ENCODE peak calls at places on chromosome 17, in five cellular contexts. One of them, this sample, is unnamed.

GRCh38 chr17:58324409-58325288 is 3.9 kb downstream of the TSPOAP1 start:
- DNase-seq in activated gamma-delta T cell treated with anti-CD3 and anti-CD28 coated beads, Interleukin-2, amount 50 U/mL, for 16 hours: no peak
- DNase-seq in NCI-H510A treated with DMSO at 0.1 percent for 48 hours: peak; percentile 39
- DNase-seq in stromal cell of bone marrow: no peak
- DNase-seq in Right ventricle myocardium superior: peak; percentile 61
- DNase-seq in this sample: peak; percentile 54

GRCh38 chr17:1486802-1487695 is 5.4 kb downstream of the MYO1C start:
- DNase-seq in activated gamma-delta T cell treated with anti-CD3 and anti-CD28 coated beads, Interleukin-2, amount 50 U/mL, for 16 hours: peak; percentile 58
- DNase-seq in NCI-H510A treated with DMSO at 0.1 percent for 48 hours: no peak
- DNase-seq in Right ventricle myocardium superior: peak; percentile 87
- DNase-seq in stromal cell of bone marrow: peak; percentile 40
- DNase-seq in this sample: peak; percentile 46

GRCh38 chr17:1976000-1976682 is 49.0 kb downstream of the RTN4RL1 start:
- DNase-seq in Right ventricle myocardium superior: no peak
- DNase-seq in activated gamma-delta T cell treated with anti-CD3 and anti-CD28 coated beads, Interleukin-2, amount 50 U/mL, for 16 hours: no peak
- DNase-seq in NCI-H510A treated with DMSO at 0.1 percent for 48 hours: no peak
- DNase-seq in stromal cell of bone marrow: no peak
- DNase-seq in this sample: no peak

GRCh38 chr17:1710807-1711553 is 803 bp upstream of the TLCD2 start:
- DNase-seq in stromal cell of bone marrow: no peak
- DNase-seq in activated gamma-delta T cell treated with anti-CD3 and anti-CD28 coated beads, Interleukin-2, amount 50 U/mL, for 16 hours: no peak
- DNase-seq in NCI-H510A treated with DMSO at 0.1 percent for 48 hours: no peak
- DNase-seq in Right ventricle myocardium superior: peak; percentile 14
- DNase-seq in this sample: no peak

GRCh38 chr17:81180836-81181810 is 15.1 kb upstream of the AATK start:
- DNase-seq in activated gamma-delta T cell treated with anti-CD3 and anti-CD28 coated beads, Interleukin-2, amount 50 U/mL, for 16 hours: no peak
- DNase-seq in Right ventricle myocardium superior: no peak
- DNase-seq in stromal cell of bone marrow: no peak
- DNase-seq in NCI-H510A treated with DMSO at 0.1 percent for 48 hours: no peak
- DNase-seq in this sample: no peak

GRCh38 chr17:794876-795275 is 12.7 kb downstream of the MRM3 start:
- DNase-seq in stromal cell of bone marrow: peak; percentile 62
- DNase-seq in activated gamma-delta T cell treated with anti-CD3 and anti-CD28 coated beads, Interleukin-2, amount 50 U/mL, for 16 hours: no peak
- DNase-seq in NCI-H510A treated with DMSO at 0.1 percent for 48 hours: no peak
- DNase-seq in Right ventricle myocardium superior: peak; percentile 92
- DNase-seq in this sample: no peak

GRCh38 chr17:44438634-44439033 is 49.2 kb upstream of the ITGA2B start:
- DNase-seq in activated gamma-delta T cell treated with anti-CD3 and anti-CD28 coated beads, Interleukin-2, amount 50 U/mL, for 16 hours: no peak
- DNase-seq in stromal cell of bone marrow: no peak
- DNase-seq in NCI-H510A treated with DMSO at 0.1 percent for 48 hours: no peak
- DNase-seq in Right ventricle myocardium superior: no peak
- DNase-seq in this sample: no peak

GRCh38 chr17:50877838-50878237 is 11.7 kb upstream of the TOB1 start:
- DNase-seq in activated gamma-delta T cell treated with anti-CD3 and anti-CD28 coated beads, Interleukin-2, amount 50 U/mL, for 16 hours: no peak
- DNase-seq in stromal cell of bone marrow: no peak
- DNase-seq in NCI-H510A treated with DMSO at 0.1 percent for 48 hours: no peak
- DNase-seq in Right ventricle myocardium superior: no peak
- DNase-seq in this sample: no peak

GRCh38 chr17:48542956-48543853 is 1.7 kb downstream of the HOXB2 start:
- DNase-seq in stromal cell of bone marrow: no peak
- DNase-seq in Right ventricle myocardium superior: peak; percentile 64
- DNase-seq in NCI-H510A treated with DMSO at 0.1 percent for 48 hours: no peak
- DNase-seq in activated gamma-delta T cell treated with anti-CD3 and anti-CD28 coated beads, Interleukin-2, amount 50 U/mL, for 16 hours: peak; percentile 40
- DNase-seq in this sample: no peak

GRCh38 chr17:80836971-80837481 is 154.6 kb upstream of the CHMP6 start:
- DNase-seq in Right ventricle myocardium superior: no peak
- DNase-seq in NCI-H510A treated with DMSO at 0.1 percent for 48 hours: no peak
- DNase-seq in activated gamma-delta T cell treated with anti-CD3 and anti-CD28 coated beads, Interleukin-2, amount 50 U/mL, for 16 hours: no peak
- DNase-seq in stromal cell of bone marrow: no peak
- DNase-seq in this sample: peak; percentile 62

GRCh38 chr17:55448681-55449080 is 27.0 kb upstream of the MMD start:
- DNase-seq in NCI-H510A treated with DMSO at 0.1 percent for 48 hours: no peak
- DNase-seq in activated gamma-delta T cell treated with anti-CD3 and anti-CD28 coated beads, Interleukin-2, amount 50 U/mL, for 16 hours: no peak
- DNase-seq in Right ventricle myocardium superior: no peak
- DNase-seq in stromal cell of bone marrow: no peak
- DNase-seq in this sample: peak; percentile 43

GRCh38 chr17:16313159-16314090 is 39.8 kb downstream of the CENPV start:
- DNase-seq in activated gamma-delta T cell treated with anti-CD3 and anti-CD28 coated beads, Interleukin-2, amount 50 U/mL, for 16 hours: no peak
- DNase-seq in NCI-H510A treated with DMSO at 0.1 percent for 48 hours: peak; percentile 84
- DNase-seq in stromal cell of bone marrow: no peak
- DNase-seq in Right ventricle myocardium superior: no peak
- DNase-seq in this sample: peak; percentile 51

GRCh38 chr17:60253048-60253447 is 103.3 kb downstream of the CA4 start:
- DNase-seq in NCI-H510A treated with DMSO at 0.1 percent for 48 hours: no peak
- DNase-seq in stromal cell of bone marrow: no peak
- DNase-seq in activated gamma-delta T cell treated with anti-CD3 and anti-CD28 coated beads, Interleukin-2, amount 50 U/mL, for 16 hours: no peak
- DNase-seq in Right ventricle myocardium superior: no peak
- DNase-seq in this sample: no peak

GRCh38 chr17:72297326-72298115 is 176.7 kb downstream of the SOX9 start:
- DNase-seq in NCI-H510A treated with DMSO at 0.1 percent for 48 hours: no peak
- DNase-seq in activated gamma-delta T cell treated with anti-CD3 and anti-CD28 coated beads, Interleukin-2, amount 50 U/mL, for 16 hours: no peak
- DNase-seq in Right ventricle myocardium superior: peak; percentile 48
- DNase-seq in stromal cell of bone marrow: peak; percentile 75
- DNase-seq in this sample: no peak

GRCh38 chr17:75008373-75008772 is 4.1 kb upstream of the MRPL58 start:
- DNase-seq in stromal cell of bone marrow: no peak
- DNase-seq in activated gamma-delta T cell treated with anti-CD3 and anti-CD28 coated beads, Interleukin-2, amount 50 U/mL, for 16 hours: no peak
- DNase-seq in Right ventricle myocardium superior: no peak
- DNase-seq in NCI-H510A treated with DMSO at 0.1 percent for 48 hours: no peak
- DNase-seq in this sample: no peak

GRCh38 chr17:38705523-38705802 is 390 bp downstream of the MLLT6 start:
- DNase-seq in stromal cell of bone marrow: no peak
- DNase-seq in activated gamma-delta T cell treated with anti-CD3 and anti-CD28 coated beads, Interleukin-2, amount 50 U/mL, for 16 hours: no peak
- DNase-seq in NCI-H510A treated with DMSO at 0.1 percent for 48 hours: no peak
- DNase-seq in Right ventricle myocardium superior: no peak
- DNase-seq in this sample: no peak

GRCh38 chr17:65023791-65024190 is 32.7 kb downstream of the GNA13 start:
- DNase-seq in Right ventricle myocardium superior: no peak
- DNase-seq in NCI-H510A treated with DMSO at 0.1 percent for 48 hours: no peak
- DNase-seq in activated gamma-delta T cell treated with anti-CD3 and anti-CD28 coated beads, Interleukin-2, amount 50 U/mL, for 16 hours: no peak
- DNase-seq in stromal cell of bone marrow: no peak
- DNase-seq in this sample: no peak

GRCh38 chr17:1036845-1037237 is 39.9 kb downstream of the TIMM22 start:
- DNase-seq in Right ventricle myocardium superior: no peak
- DNase-seq in NCI-H510A treated with DMSO at 0.1 percent for 48 hours: no peak
- DNase-seq in activated gamma-delta T cell treated with anti-CD3 and anti-CD28 coated beads, Interleukin-2, amount 50 U/mL, for 16 hours: no peak
- DNase-seq in stromal cell of bone marrow: no peak
- DNase-seq in this sample: no peak

GRCh38 chr17:17151055-17151454 is 55.1 kb downstream of the PLD6 start:
- DNase-seq in stromal cell of bone marrow: peak; percentile 69
- DNase-seq in Right ventricle myocardium superior: no peak
- DNase-seq in NCI-H510A treated with DMSO at 0.1 percent for 48 hours: no peak
- DNase-seq in activated gamma-delta T cell treated with anti-CD3 and anti-CD28 coated beads, Interleukin-2, amount 50 U/mL, for 16 hours: no peak
- DNase-seq in this sample: no peak

GRCh38 chr17:7483238-7484066 is 714 bp upstream of the POLR2A start:
- DNase-seq in stromal cell of bone marrow: peak; percentile 90
- DNase-seq in activated gamma-delta T cell treated with anti-CD3 and anti-CD28 coated beads, Interleukin-2, amount 50 U/mL, for 16 hours: peak; percentile 94
- DNase-seq in Right ventricle myocardium superior: peak; percentile 94
- DNase-seq in NCI-H510A treated with DMSO at 0.1 percent for 48 hours: peak; percentile 97
- DNase-seq in this sample: peak; percentile 96

GRCh38 chr17:40561871-40562611 is 3.2 kb downstream of the CCR7 start:
- DNase-seq in Right ventricle myocardium superior: no peak
- DNase-seq in stromal cell of bone marrow: no peak
- DNase-seq in activated gamma-delta T cell treated with anti-CD3 and anti-CD28 coated beads, Interleukin-2, amount 50 U/mL, for 16 hours: no peak
- DNase-seq in NCI-H510A treated with DMSO at 0.1 percent for 48 hours: no peak
- DNase-seq in this sample: no peak

GRCh38 chr17:5705876-5706420 is 121.6 kb upstream of the NLRP1 start:
- DNase-seq in Right ventricle myocardium superior: no peak
- DNase-seq in NCI-H510A treated with DMSO at 0.1 percent for 48 hours: no peak
- DNase-seq in activated gamma-delta T cell treated with anti-CD3 and anti-CD28 coated beads, Interleukin-2, amount 50 U/mL, for 16 hours: no peak
- DNase-seq in stromal cell of bone marrow: no peak
- DNase-seq in this sample: no peak

GRCh38 chr17:41925991-41926590 is 4.3 kb upstream of the ODAD4 start:
- DNase-seq in stromal cell of bone marrow: no peak
- DNase-seq in NCI-H510A treated with DMSO at 0.1 percent for 48 hours: no peak
- DNase-seq in Right ventricle myocardium superior: no peak
- DNase-seq in activated gamma-delta T cell treated with anti-CD3 and anti-CD28 coated beads, Interleukin-2, amount 50 U/mL, for 16 hours: no peak
- DNase-seq in this sample: no peak